ENCODE peak calls at places on chromosomes 16 and 17, in five cellular contexts. C is activated CD8-positive, alpha-beta T cell treated with anti-CD3 and anti-CD28 coated beads for 36 hours; O is CD4-positive, alpha-beta T cell; U is pancreas; J is lower leg skin. X is an unnamed sample.

GRCh38 chr16:359871-360697 is 7.6 kb upstream of the AXIN1 start:
- DNase-seq in C (no peak), O (no peak), U (peak; percentile 30), J (no peak), X (peak; percentile 89)

GRCh38 chr16:898761-899677 is 71.8 kb downstream of the LMF1 start:
- DNase-seq in C (no peak), O (no peak), U (peak; percentile 18), J (no peak), X (no peak)

GRCh38 chr16:87956771-87957279 is 5.6 kb downstream of the BANP start:
- DNase-seq in C (peak; percentile 80), O (no peak), U (no peak), J (no peak), X (no peak)

GRCh38 chr17:17928422-17929386 is 43.5 kb downstream of the TOM1L2 start:
- DNase-seq in C (no peak), O (no peak), U (no peak), J (peak; percentile 76), X (no peak)

GRCh38 chr16:1470543-1471251 is 4.1 kb downstream of the CLCN7 start:
- DNase-seq in C (no peak), O (no peak), U (no peak), J (no peak), X (no peak)

GRCh38 chr16:49661465-49662187 is 194.3 kb downstream of the ZNF423 start:
- DNase-seq in C (no peak), O (no peak), U (no peak), J (no peak), X (no peak)

GRCh38 chr16:22120440-22120839 is 28.1 kb downstream of the VWA3A start:
- DNase-seq in C (no peak), O (no peak), U (no peak), J (no peak), X (no peak)

GRCh38 chr17:68867759-68868516 is 87.3 kb downstream of the ABCA8 start:
- DNase-seq in C (no peak), O (no peak), U (no peak), J (no peak), X (no peak)

GRCh38 chr16:8848231-8848938 is 20.4 kb downstream of the CARHSP1 start:
- DNase-seq in C (no peak), O (no peak), U (no peak), J (peak; percentile 81), X (no peak)

GRCh38 chr17:57440522-57441269 is 184.4 kb downstream of the MSI2 start:
- DNase-seq in C (peak; percentile 95), O (peak; percentile 57), U (no peak), J (peak; percentile 89), X (no peak)
- TF ChIP-seq CTCF in C (peak; percentile 76), O (peak; percentile 44), U (no peak), J (no peak), X (peak; percentile 3)

GRCh38 chr16:52861614-52862022 is 191.1 kb downstream of the CHD9NB start:
- DNase-seq in C (no peak), O (no peak), U (no peak), J (no peak), X (no peak)
- TF ChIP-seq CTCF in C (no peak), O (no peak), U (no peak), J (no peak), X (peak; percentile 66)

DNA sequence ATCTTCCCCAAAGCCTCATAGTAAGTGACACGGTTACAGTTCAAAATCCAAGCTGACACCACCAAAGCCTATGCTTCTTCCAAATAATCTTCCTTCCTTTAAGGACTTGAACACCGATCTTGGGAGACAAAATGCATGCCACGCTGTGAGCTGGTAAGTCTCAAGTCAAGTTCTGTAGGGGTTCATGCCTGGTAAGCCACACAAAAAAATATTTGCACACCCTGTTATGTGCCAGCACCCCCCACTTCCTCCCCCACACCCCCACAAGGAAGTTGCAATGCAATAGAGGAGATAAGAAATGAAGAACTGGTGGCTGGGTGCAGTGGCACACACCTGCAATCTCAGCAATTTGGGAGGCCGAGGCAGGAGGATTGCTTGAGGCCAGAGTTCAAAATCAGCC is 5.6 kb downstream of the NOG start:
- DNase-seq in C (peak; percentile 49), O (no peak), U (no peak), J (no peak), X (no peak)
- TF ChIP-seq CTCF in C (no peak), O (no peak), U (no peak), J (no peak), X (no peak)

DNA sequence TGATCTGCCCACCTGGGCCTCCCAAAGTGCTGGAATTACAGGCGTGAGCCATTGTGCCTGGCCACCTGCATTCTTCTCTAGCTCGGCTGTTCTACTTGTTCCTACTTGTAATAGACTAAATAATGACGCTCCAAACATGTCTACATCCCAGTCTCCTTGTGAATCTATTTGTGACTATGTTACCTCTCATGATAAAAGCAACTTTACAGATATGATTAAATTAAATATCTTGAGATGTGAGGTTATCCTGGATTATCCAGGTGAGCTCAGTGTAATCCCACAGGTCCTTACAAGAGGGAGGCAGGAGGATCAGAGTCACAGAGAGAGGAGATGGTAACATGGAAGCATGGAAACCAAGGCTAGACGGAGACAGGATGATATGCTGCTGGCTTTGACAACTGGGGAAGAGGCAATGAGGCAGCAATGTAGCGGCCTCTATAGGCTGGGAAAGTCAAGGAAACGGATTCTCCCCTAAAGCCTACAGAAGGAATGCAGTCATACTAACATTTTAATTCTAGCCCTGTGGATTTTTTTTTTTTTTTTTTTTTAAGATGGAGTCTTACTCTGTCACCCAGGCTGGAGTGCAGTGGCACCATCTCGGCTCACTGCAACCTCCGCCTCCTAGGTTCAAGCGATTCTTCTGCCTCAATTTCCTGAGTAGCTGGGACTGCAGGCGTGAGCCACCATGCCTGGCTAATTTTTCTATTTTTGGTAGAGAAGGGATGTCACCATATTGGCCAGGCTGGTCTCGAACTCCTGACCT is 5.0 kb upstream of the LASP1 start:
- DNase-seq in C (no peak), O (no peak), U (no peak), J (no peak), X (no peak)
- TF ChIP-seq CTCF in C (no peak), O (no peak), U (no peak), J (no peak), X (peak; percentile 41)

DNA sequence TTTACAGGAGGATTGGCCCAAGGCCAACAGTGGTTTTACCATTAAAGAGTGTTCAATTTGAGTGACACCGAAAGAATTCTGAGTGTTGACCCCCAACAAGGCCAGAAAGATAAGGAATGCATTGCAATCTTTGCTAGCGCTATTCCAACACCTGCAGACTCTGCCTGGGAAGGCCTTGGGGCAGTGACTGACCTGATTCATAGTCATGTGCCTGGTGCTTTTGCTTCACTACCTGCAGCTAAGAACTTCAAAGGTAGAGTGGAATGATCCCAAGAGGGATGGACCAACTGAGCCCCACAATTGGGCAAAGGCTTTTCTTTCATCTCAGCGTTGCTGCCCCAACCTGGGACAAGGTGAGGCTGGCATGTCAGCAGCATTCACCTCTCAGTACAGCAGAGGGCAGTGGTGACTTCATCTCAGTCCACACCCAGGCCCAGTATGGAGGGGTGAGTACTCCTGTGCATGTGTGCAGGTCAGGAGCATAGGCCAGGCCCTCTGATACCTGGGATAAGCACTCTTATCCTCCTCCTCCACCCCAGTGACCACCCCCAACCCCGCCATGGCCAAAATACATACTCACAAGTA is 149.6 kb upstream of the GNAO1 start:
- DNase-seq in C (peak; percentile 42), O (no peak), U (no peak), J (no peak), X (peak; percentile 12)
- TF ChIP-seq CTCF in C (peak; percentile 33), O (peak; percentile 12), U (no peak), J (no peak), X (peak; percentile 49)